ENCODE peak calls at places on chromosomes 1 and 21, in eight cellular contexts. W is endothelial cell, B is GM20000, V is suprapubic skin, O is pancreas, F is IMR-90, Z is stomach, K is chondrocyte. L is an unnamed sample.

GRCh38 chr1:12026586-12026985 is 7.3 kb downstream of the MIIP start:
- DNase-seq in V (no peak), W (peak), F (no peak), O (no peak), Z (no peak), B (no peak), K (no peak), L (no peak)

GRCh38 chr1:20347699-20348098 is 57.0 kb downstream of the VWA5B1 start:
- DNase-seq in Z (no peak), W (no peak), O (no peak), V (no peak), K (no peak), B (no peak), F (no peak), L (no peak)

GRCh38 chr1:200895801-200896570 is 1.3 kb downstream of the INAVA start:
- DNase-seq in Z (no peak), B (peak), V (no peak), O (no peak), F (no peak), W (no peak), K (no peak), L (no peak)

GRCh38 chr1:46520063-46520911 is 30.7 kb downstream of the DMBX1 start:
- DNase-seq in Z (no peak), V (no peak), K (peak), B (no peak), O (no peak), F (peak), W (no peak), L (no peak)

GRCh38 chr1:163240705-163241104 is 38.0 kb upstream of the RGS5 start:
- DNase-seq in V (no peak), B (no peak), Z (no peak), O (no peak), F (no peak), W (no peak), K (no peak), L (no peak)

GRCh38 chr1:53543130-53543770 is 84.1 kb downstream of the DMRTB1 start:
- DNase-seq in F (no peak), B (no peak), Z (no peak), O (no peak), K (peak), W (no peak), V (peak), L (no peak)

GRCh38 chr1:14603641-14604040 is 5.2 kb downstream of the KAZN start:
- DNase-seq in V (no peak), B (no peak), F (no peak), K (no peak), W (no peak), O (no peak), Z (no peak), L (no peak)

GRCh38 chr1:12001996-12002493 is 17.3 kb upstream of the MIIP start:
- DNase-seq in Z (no peak), W (no peak), F (no peak), O (no peak), K (no peak), V (no peak), B (no peak), L (no peak)

GRCh38 chr1:241638091-241638682 is 2.0 kb downstream of the CHML start:
- DNase-seq in O (no peak), B (no peak), F (no peak), Z (no peak), V (no peak), K (no peak), W (no peak), L (no peak)

GRCh38 chr1:21672478-21673276 is 3.5 kb upstream of the RAP1GAP start:
- DNase-seq in W (no peak), F (peak), B (no peak), K (no peak), O (no peak), Z (no peak), V (no peak), L (peak)

GRCh38 chr1:20964540-20965484 is 177.7 kb upstream of the HP1BP3 start:
- DNase-seq in K (no peak), W (no peak), V (no peak), B (peak), Z (no peak), F (no peak), O (no peak), L (peak)

GRCh38 chr1:31523012-31523411 is 53.3 kb upstream of the TINAGL1 start:
- DNase-seq in O (no peak), B (no peak), Z (no peak), K (no peak), F (no peak), V (no peak), W (no peak), L (no peak)

GRCh38 chr1:25037174-25038074 is 107.3 kb upstream of the RUNX3 start:
- DNase-seq in V (no peak), F (peak), K (peak), B (peak), Z (no peak), O (no peak), W (peak), L (peak)

GRCh38 chr1:160064746-160065145 is 5.2 kb downstream of the KCNJ10 start:
- DNase-seq in W (no peak), K (peak), Z (no peak), F (no peak), V (no peak), B (no peak), O (no peak), L (no peak)
- TF ChIP-seq CTCF in W (no peak), K (no peak), Z (no peak), F (no peak), V (no peak), B (no peak), O (no peak), L (no peak)

GRCh38 chr1:228282329-228283042 is 74.6 kb downstream of the OBSCN start:
- DNase-seq in W (no peak), F (peak), O (no peak), K (no peak), Z (peak), V (peak), B (no peak), L (peak)

GRCh38 chr1:228284148-228284495 is 76.3 kb downstream of the OBSCN start:
- DNase-seq in V (peak), B (no peak), O (no peak), W (no peak), F (no peak), Z (no peak), K (no peak), L (no peak)

GRCh38 chr1:228283476-228284147 is 75.8 kb downstream of the OBSCN start:
- DNase-seq in V (peak), K (no peak), O (no peak), F (no peak), B (no peak), Z (no peak), W (no peak), L (peak)

GRCh38 chr1:228281631-228282328 is 73.9 kb downstream of the OBSCN start:
- DNase-seq in O (no peak), Z (peak), W (no peak), F (no peak), B (no peak), K (peak), V (peak), L (peak)

GRCh38 chr1:228283043-228283371 is 75.2 kb downstream of the OBSCN start:
- DNase-seq in Z (no peak), W (no peak), B (no peak), F (no peak), K (peak), V (peak), O (no peak), L (no peak)
- TF ChIP-seq CTCF in Z (no peak), W (no peak), B (no peak), F (no peak), K (no peak), V (no peak), O (no peak), L (no peak)

DNA sequence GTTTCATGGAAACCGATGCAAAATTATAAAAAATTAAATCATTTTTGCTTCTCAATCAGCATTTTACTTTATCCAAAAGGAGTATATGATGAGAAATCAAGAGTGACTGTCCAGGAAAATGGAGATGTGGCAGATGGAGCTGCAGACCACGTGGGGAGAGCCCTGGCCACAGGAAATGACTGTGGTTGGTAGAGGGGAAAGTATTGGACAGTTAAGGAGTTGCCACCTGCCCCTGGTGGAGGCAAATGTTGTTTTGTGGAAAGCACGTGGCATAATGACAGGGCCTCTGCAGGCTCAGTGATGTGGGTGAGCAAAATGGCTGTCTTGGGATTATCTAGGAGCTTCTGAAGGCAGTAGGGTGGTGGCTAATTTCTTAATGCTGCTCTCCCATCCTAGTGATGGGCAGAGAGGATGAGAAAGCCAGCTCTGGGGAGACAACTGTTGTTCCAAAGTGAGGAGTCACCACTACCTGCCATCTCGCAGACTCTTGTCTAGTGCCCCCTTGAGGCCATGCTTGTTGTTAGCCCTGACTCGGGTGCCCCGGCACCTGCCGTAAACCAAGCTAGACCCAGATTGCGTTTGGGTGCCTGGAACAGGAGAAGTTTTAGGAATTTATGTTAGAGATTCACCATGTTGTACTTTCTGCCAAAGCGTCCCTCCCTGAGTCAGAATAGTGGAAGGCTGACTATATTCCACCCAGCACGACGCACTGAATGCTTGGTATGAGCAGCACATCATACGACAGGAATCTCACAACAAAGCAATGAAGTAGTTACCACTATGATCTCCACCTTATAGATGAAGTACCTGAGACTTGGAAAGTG is 144.0 kb downstream of the ROR1 start:
- DNase-seq in O (no peak), W (peak), K (no peak), B (peak), Z (no peak), F (peak), V (no peak), L (no peak)
- TF ChIP-seq CTCF in O (no peak), W (peak), K (peak), B (no peak), Z (no peak), F (peak), V (no peak), L (peak)

DNA sequence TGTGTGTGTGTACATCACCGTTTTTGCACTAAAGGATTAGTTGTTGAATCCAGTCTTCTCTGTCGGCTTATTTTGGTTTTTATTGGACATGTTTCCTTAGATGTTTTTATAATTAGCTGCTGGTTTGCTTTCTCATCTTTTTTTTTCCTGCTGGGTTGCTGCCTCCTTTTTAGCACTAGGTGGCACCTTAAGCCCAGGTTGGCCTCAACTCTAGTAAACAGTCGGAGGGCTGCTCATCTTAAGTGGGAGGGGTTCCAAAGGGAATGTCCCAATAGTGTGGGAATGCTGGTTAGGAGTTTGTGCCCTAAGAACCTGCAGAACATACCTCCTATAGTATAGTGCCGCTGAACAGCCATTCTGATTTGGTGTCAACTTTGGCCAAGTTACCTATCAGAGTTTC is 570.1 kb upstream of the CXADR start:
- DNase-seq in Z (no peak), K (no peak), O (no peak), F (peak), V (no peak), B (no peak), W (peak), L (no peak)
- TF ChIP-seq CTCF in Z (no peak), K (peak), O (no peak), F (peak), V (peak), B (no peak), W (no peak), L (no peak)

GRCh38 chr1:96596226-96596625 is 125.4 kb upstream of the PTBP2 start:
- DNase-seq in W (peak), K (no peak), B (peak), V (no peak), F (peak), Z (no peak), O (peak), L (peak)
- TF ChIP-seq CTCF in W (peak), K (peak), B (peak), V (no peak), F (peak), Z (no peak), O (no peak), L (peak)

GRCh38 chr1:9295884-9296283 is 3.2 kb downstream of the SPSB1 start:
- DNase-seq in F (no peak), W (no peak), K (no peak), Z (no peak), B (no peak), O (no peak), V (no peak), L (no peak)

GRCh38 chr1:9293512-9294439 is 1.1 kb downstream of the SPSB1 start:
- DNase-seq in V (no peak), K (no peak), B (no peak), O (peak), Z (peak), F (peak), W (no peak), L (no peak)

GRCh38 chr1:9294440-9294773 is 1.7 kb downstream of the SPSB1 start:
- DNase-seq in V (no peak), W (no peak), Z (no peak), B (no peak), K (no peak), F (peak), O (peak), L (no peak)

GRCh38 chr1:9296850-9297249 is 4.2 kb downstream of the SPSB1 start:
- DNase-seq in K (no peak), B (no peak), O (no peak), V (no peak), W (no peak), Z (no peak), F (no peak), L (no peak)

GRCh38 chr1:9294910-9295636 is 2.4 kb downstream of the SPSB1 start:
- DNase-seq in V (no peak), F (peak), W (no peak), Z (no peak), K (no peak), O (no peak), B (peak), L (peak)
- TF ChIP-seq CTCF in V (no peak), F (peak), W (no peak), Z (no peak), K (peak), O (no peak), B (no peak), L (no peak)

GRCh38 chr1:18716785-18717678 is 86.4 kb downstream of the PAX7 start:
- DNase-seq in B (no peak), V (no peak), Z (no peak), K (no peak), F (no peak), W (peak), O (no peak), L (no peak)
- TF ChIP-seq CTCF in B (no peak), V (no peak), Z (no peak), K (no peak), F (no peak), W (no peak), O (no peak), L (no peak)

GRCh38 chr1:207672525-207673130 is 27.7 kb downstream of the CR1L start:
- DNase-seq in O (no peak), B (peak), Z (peak), F (peak), W (peak), K (no peak), V (no peak), L (peak)
- TF ChIP-seq CTCF in O (peak), B (peak), Z (no peak), F (peak), W (no peak), K (peak), V (peak), L (peak)

L was measured in GM13976.